ENCODE peak calls at places on chromosomes 7 and 10, in seven cellular contexts. W, N, L, A, J, Q and X are unnamed samples. For H3K4me1, the result is how much of the 10 kb centered on the place peaks cover.

GRCh38 chr7:28957064-28957821 is 887 bp downstream of the TRIL start:
- DNase-seq in W (peak), N (peak), L (no peak), A (peak), J (no peak), Q (peak), X (no peak)

GRCh38 chr7:113060100-113060499 is 26.5 kb downstream of the GPR85 start:
- DNase-seq in W (no peak), N (no peak), L (no peak), A (no peak), J (no peak), Q (no peak), X (no peak)

GRCh38 chr7:107960306-107960705 is 42.7 kb downstream of the LAMB1 start:
- DNase-seq in W (no peak), N (no peak), L (no peak), A (no peak), J (no peak), Q (no peak), X (no peak)

GRCh38 chr7:2482725-2483451 is 6.7 kb upstream of the GRIFIN start:
- DNase-seq in W (no peak), N (no peak), L (no peak), A (no peak), J (no peak), Q (no peak), X (no peak)

GRCh38 chr10:5775705-5776104 is 37.5 kb downstream of the GDI2 start:
- DNase-seq in W (peak), N (no peak), L (no peak), A (no peak), J (no peak), Q (no peak), X (peak)

GRCh38 chr10:77493239-77493806 is 144.3 kb downstream of the KCNMA1 start:
- DNase-seq in W (no peak), N (no peak), L (no peak), A (no peak), J (no peak), Q (no peak), X (no peak)

GRCh38 chr10:323651-324293 is 188.5 kb downstream of the ZMYND11 start:
- DNase-seq in W (peak), N (peak), L (peak), A (no peak), J (no peak), Q (no peak), X (no peak)

GRCh38 chr7:144784943-144785342 is 50.9 kb downstream of the TPK1 start:
- DNase-seq in W (no peak), N (no peak), L (no peak), A (no peak), J (no peak), Q (peak), X (no peak)

GRCh38 chr10:10798543-10799192 is 219.0 kb upstream of the CELF2 start:
- DNase-seq in W (peak), N (peak), L (no peak), A (no peak), J (no peak), Q (peak), X (no peak)

GRCh38 chr10:96840841-96841518 is 8.9 kb downstream of the LCOR start:
- DNase-seq in W (no peak), N (no peak), L (peak), A (no peak), J (no peak), Q (peak), X (no peak)

GRCh38 chr7:51256916-51257315 is 59.7 kb downstream of the COBL start:
- DNase-seq in W (no peak), N (no peak), L (no peak), A (no peak), J (no peak), Q (no peak), X (no peak)

GRCh38 chr7:56083150-56083785 is 9.5 kb downstream of the PHKG1 start:
- DNase-seq in W (peak), N (peak), L (no peak), A (no peak), J (no peak), Q (no peak), X (no peak)

GRCh38 chr7:150954201-150954985 is 23.7 kb downstream of the KCNH2 start:
- DNase-seq in W (no peak), N (no peak), L (no peak), A (no peak), J (no peak), Q (no peak), X (no peak)

GRCh38 chr7:38903057-38903456 is 5.9 kb downstream of the VPS41 start:
- DNase-seq in W (no peak), N (no peak), L (no peak), A (no peak), J (no peak), Q (peak), X (no peak)

GRCh38 chr10:77823811-77824542 is 102.6 kb downstream of the DLG5 start:
- DNase-seq in W (no peak), N (no peak), L (no peak), A (no peak), J (no peak), Q (no peak), X (no peak)

GRCh38 chr10:119306514-119306951 is 99.2 kb downstream of the GRK5 start:
- DNase-seq in W (no peak), N (no peak), L (peak), A (no peak), J (no peak), Q (no peak), X (peak)

GRCh38 chr7:153297141-153297540 is 537.6 kb downstream of the ACTR3B start:
- DNase-seq in W (no peak), N (no peak), L (no peak), A (no peak), J (no peak), Q (peak), X (no peak)

GRCh38 chr10:8137726-8138125 is 83.2 kb downstream of the GATA3 start:
- DNase-seq in W (peak), N (no peak), L (no peak), A (no peak), J (no peak), Q (no peak), X (no peak)

GRCh38 chr7:113143486-113144257 is 25.3 kb upstream of the SMIM30 start:
- DNase-seq in W (no peak), N (no peak), L (no peak), A (no peak), J (no peak), Q (no peak), X (no peak)

GRCh38 chr10:49526624-49527023 is 12.3 kb downstream of the ERCC6 start:
- DNase-seq in W (no peak), N (no peak), L (no peak), A (no peak), J (no peak), Q (no peak), X (no peak)

GRCh38 chr10:5890519-5890878 is 456 bp downstream of the FBH1 start:
- DNase-seq in W (no peak), N (no peak), L (peak), A (peak), J (no peak), Q (peak), X (peak)

GRCh38 chr10:96695975-96696634 is 24.2 kb downstream of the PIK3AP1 start:
- DNase-seq in W (no peak), N (no peak), L (no peak), A (no peak), J (no peak), Q (no peak), X (no peak)

GRCh38 chr7:5824297-5824610 is 42.8 kb upstream of the RNF216 start:
- DNase-seq in W (no peak), N (no peak), L (no peak), A (no peak), J (no peak), Q (no peak), X (peak)

GRCh38 chr10:82267960-82268359 is 393.0 kb downstream of the NRG3 start:
- DNase-seq in W (no peak), N (no peak), L (no peak), A (no peak), J (no peak), Q (no peak), X (no peak)

GRCh38 chr10:60919551-60919950 is 24.4 kb downstream of the RHOBTB1 start:
- DNase-seq in W (no peak), N (no peak), L (no peak), A (no peak), J (no peak), Q (no peak), X (no peak)

GRCh38 chr10:114548662-114549061 is 109.4 kb downstream of the ABLIM1 start:
- DNase-seq in W (no peak), N (peak), L (peak), A (peak), J (no peak), Q (peak), X (no peak)

GRCh38 chr10:32943854-32944661 is 14.0 kb downstream of the ITGB1 start:
- DNase-seq in W (peak), N (no peak), L (no peak), A (no peak), J (no peak), Q (peak), X (no peak)

GRCh38 chr7:2248984-2249694 is 7.1 kb downstream of the NUDT1 start:
- DNase-seq in W (peak), N (peak), L (peak), A (no peak), J (no peak), Q (peak), X (no peak)

GRCh38 chr7:143305423-143306070 is 10.4 kb upstream of the CLCN1 start:
- DNase-seq in W (peak), N (peak), L (peak), A (peak), J (no peak), Q (peak), X (peak)

GRCh38 chr7:96789914-96790313 is 80.3 kb upstream of the SEM1 start:
- DNase-seq in W (no peak), N (no peak), L (no peak), A (no peak), J (no peak), Q (no peak), X (no peak)

DNA sequence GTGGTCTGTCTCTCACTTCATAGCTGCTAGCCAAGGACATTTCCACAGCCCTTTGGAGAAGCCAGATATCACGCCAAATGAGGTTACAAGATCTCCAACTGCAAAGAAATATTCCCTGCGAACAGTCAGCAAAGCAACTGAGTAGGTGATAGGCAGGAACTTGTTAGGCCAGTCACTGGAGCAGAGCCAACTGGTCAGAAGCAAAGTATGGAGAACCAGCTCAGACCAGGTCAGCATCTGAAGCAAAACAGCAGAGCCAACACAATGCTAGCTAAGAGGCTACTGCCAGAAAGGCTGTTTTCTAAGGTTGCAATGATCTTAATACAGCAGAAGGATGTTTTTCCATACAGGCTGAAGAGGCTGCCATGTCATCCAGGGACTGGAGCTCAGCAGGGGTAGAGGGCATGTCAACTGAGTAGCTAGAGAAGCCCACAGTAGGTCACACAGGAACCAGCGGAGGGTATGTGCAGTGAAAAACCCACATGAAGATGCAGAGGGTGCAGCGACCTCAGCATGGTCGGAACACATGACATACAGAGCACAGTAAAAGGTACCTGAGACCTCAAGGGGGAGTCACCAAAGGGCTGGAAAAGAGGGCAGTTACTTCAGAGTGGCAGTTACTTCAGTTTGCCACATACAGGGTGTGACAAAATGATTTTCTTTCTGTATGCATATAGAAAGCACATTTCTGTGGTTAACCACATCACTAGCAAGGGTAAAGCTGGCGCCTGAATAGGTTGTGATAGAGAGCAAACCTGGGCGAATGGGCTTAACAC is 8.9 kb downstream of the SEC31B start:
- DNase-seq in W (no peak), N (no peak), L (no peak), A (no peak), J (no peak), Q (no peak), X (peak)
- H3K4me3 ChIP-seq in W (no peak), N (no peak), L (no peak), A (no peak), J (no peak), Q (no peak), X (peak)

DNA sequence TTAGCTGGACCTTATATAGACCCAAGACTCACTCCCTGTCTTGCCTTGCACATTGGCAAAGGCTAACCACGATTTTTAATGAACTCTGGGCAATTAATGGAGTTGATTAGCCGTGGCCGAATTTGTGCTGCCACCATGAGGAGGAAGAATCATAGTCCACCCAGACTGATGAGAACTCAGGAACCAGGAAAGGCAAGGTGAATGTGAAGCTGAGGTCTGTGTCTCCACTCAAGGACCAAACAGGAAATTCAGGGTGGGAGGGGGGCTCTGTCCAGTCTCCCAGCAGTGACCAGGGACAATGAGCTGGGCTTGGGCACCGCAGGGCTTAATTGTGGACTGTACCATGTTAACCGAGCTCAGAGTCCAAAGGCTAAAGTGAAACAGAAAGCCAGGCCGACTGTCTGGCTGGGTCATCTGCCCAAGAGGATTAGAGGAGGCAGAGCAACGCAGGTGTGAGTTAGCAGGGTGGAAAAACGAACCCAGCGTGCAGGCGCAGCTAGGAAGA is 127.0 kb upstream of the JCAD start:
- DNase-seq in W (no peak), N (peak), L (peak), A (no peak), J (no peak), Q (no peak), X (no peak)
- H3K27ac ChIP-seq in W (peak), N (peak), L (no peak), A (no peak), J (no peak), Q (no peak), X (no peak)

DNA sequence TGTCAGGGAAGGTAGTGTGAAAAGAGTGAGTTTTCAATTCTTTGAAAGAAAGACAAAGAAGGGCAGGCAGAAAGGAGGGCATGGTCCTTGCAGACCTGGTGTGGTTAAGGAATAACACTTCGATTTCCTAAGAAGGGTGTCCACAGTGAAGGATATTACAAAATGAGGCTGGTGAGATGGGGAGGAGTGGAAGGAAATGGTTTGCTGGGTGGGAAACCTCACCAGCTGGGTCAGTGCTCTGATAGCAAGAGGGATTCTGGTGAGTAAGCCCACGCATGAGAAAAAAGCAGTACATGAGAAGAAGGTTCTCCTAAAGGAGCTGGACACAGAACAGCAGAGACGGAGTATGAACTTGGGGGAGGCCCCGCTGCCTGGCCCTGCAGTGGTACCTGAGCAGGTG is 230.6 kb upstream of the PLXNA4 start:
- DNase-seq in W (no peak), N (no peak), L (no peak), A (no peak), J (no peak), Q (no peak), X (no peak)
- H3K4me1 ChIP-seq in W (under half), N (under half), L (under half), A (under half), J (under half), Q (under half), X (under half)

DNA sequence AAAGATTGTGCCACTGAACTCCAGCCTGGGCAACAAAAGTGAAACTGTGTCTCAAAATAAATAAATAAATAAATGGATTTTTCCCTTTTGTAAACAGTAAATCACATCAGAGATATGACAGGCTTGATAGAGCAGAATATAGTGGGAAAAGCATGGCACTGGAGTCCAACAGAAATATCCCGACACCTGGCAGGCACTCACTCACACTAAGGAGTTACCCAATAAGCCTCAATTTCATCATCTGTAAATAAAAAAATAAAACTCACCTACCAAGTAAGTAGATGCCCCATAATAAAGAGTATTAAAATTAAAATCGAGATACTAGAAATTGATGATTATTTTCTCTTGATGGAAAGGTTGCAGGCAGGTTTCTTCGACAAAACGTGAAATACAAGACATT is 1.7 kb downstream of the ATE1 start:
- DNase-seq in W (no peak), N (no peak), L (no peak), A (no peak), J (no peak), Q (no peak), X (no peak)
- H3K4me3 ChIP-seq in W (peak), N (no peak), L (peak), A (peak), J (no peak), Q (no peak), X (no peak)

GRCh38 chr10:128242641-128243040 is 116.4 kb upstream of the MKI67 start:
- DNase-seq in W (no peak), N (peak), L (no peak), A (no peak), J (no peak), Q (no peak), X (no peak)

GRCh38 chr10:128245026-128245425 is 118.8 kb upstream of the MKI67 start:
- DNase-seq in W (no peak), N (no peak), L (no peak), A (no peak), J (no peak), Q (no peak), X (no peak)

GRCh38 chr10:128247576-128247975 is 121.4 kb upstream of the MKI67 start:
- DNase-seq in W (no peak), N (no peak), L (no peak), A (no peak), J (no peak), Q (no peak), X (no peak)
- H3K27ac ChIP-seq in W (no peak), N (no peak), L (no peak), A (no peak), J (no peak), Q (no peak), X (no peak)

GRCh38 chr10:75426880-75427279 is 4.5 kb upstream of the LRMDA start:
- DNase-seq in W (no peak), N (no peak), L (no peak), A (no peak), J (no peak), Q (no peak), X (no peak)
- H3K4me1 ChIP-seq in W (under half), N (under half), L (under half), A (under half), J (under half), Q (under half), X (under half)

GRCh38 chr10:70272925-70273316 is 10.9 kb downstream of the NPFFR1 start:
- DNase-seq in W (no peak), N (no peak), L (no peak), A (no peak), J (no peak), Q (no peak), X (no peak)
- H3K4me3 ChIP-seq in W (no peak), N (no peak), L (no peak), A (no peak), J (no peak), Q (no peak), X (no peak)

GRCh38 chr7:98879989-98880337 is 1.6 kb downstream of the TRRAP start:
- DNase-seq in W (no peak), N (no peak), L (no peak), A (no peak), J (no peak), Q (no peak), X (no peak)
- H3K27ac ChIP-seq in W (peak), N (no peak), L (no peak), A (no peak), J (no peak), Q (no peak), X (peak)